ENCODE peak calls at places on chromosomes 2 and 18, in four cellular contexts. Q, J, N and F are unnamed samples.

GRCh38 chr2:30608643-30609042 is 161.6 kb downstream of the LCLAT1 start:
- DNase-seq in J (no peak), Q (no peak), N (no peak), F (no peak)

GRCh38 chr2:62202019-62202722 is 6.3 kb downstream of the B3GNT2 start:
- DNase-seq in J (no peak), N (no peak), Q (no peak), F (no peak)

GRCh38 chr2:73907840-73908452 is 15.1 kb downstream of the ACTG2 start:
- DNase-seq in J (no peak), Q (no peak), N (no peak), F (no peak)

GRCh38 chr2:157355618-157356017 is 30.0 kb upstream of the ERMN start:
- DNase-seq in J (no peak), N (no peak), Q (no peak), F (no peak)

GRCh38 chr2:121228521-121228920 is 56.5 kb downstream of the TFCP2L1 start:
- DNase-seq in N (no peak), J (no peak), Q (no peak), F (no peak)

GRCh38 chr2:88307817-88308216 is 137.7 kb downstream of the THNSL2 start:
- DNase-seq in N (peak), J (no peak), Q (no peak), F (peak)

GRCh38 chr18:73414069-73414468 is 546.3 kb upstream of the NETO1 start:
- DNase-seq in N (no peak), Q (no peak), J (no peak), F (no peak)

GRCh38 chr2:26000561-26001211 is 18.4 kb upstream of the KIF3C start:
- DNase-seq in Q (no peak), J (no peak), N (no peak), F (peak)

GRCh38 chr2:192247456-192247855 is 52.7 kb upstream of the TMEFF2 start:
- DNase-seq in J (no peak), Q (no peak), N (no peak), F (no peak)